ENCODE peak calls at places on chromosomes 5 and 9, in four cellular contexts. L, M, F and A are unnamed samples. For H3K4me1 and H3K27me3, the result is how much of the 10 kb centered on the place peaks cover.

GRCh38 chr9:88322906-88323566 is 65.2 kb upstream of the SPIN1 start:
- DNase-seq in L (peak), M (peak), F (no peak), A (peak)

GRCh38 chr5:89948977-89949376 is 460.6 kb downstream of the CETN3 start:
- DNase-seq in L (no peak), M (no peak), F (no peak), A (no peak)

GRCh38 chr9:93533863-93534262 is 42.5 kb upstream of the PHF2 start:
- DNase-seq in L (no peak), M (no peak), F (no peak), A (no peak)

GRCh38 chr9:126791406-126792230 is 13.2 kb upstream of the ZBTB43 start:
- DNase-seq in L (no peak), M (no peak), F (no peak), A (no peak)

GRCh38 chr5:167743685-167744084 is 547.8 kb upstream of the WWC1 start:
- DNase-seq in L (no peak), M (no peak), F (no peak), A (no peak)

GRCh38 chr5:86337667-86338460 is 279.9 kb upstream of the COX7C start:
- DNase-seq in L (no peak), M (no peak), F (no peak), A (no peak)

GRCh38 chr9:89374176-89374575 is 55.9 kb downstream of the SECISBP2 start:
- DNase-seq in L (no peak), M (no peak), F (no peak), A (no peak)

GRCh38 chr5:149423287-149424268 is 44.5 kb upstream of the IL17B start:
- DNase-seq in L (no peak), M (no peak), F (peak), A (no peak)

GRCh38 chr5:36099748-36100147 is 33.1 kb upstream of the UGT3A2 start:
- DNase-seq in L (no peak), M (no peak), F (no peak), A (no peak)

GRCh38 chr5:180135128-180135955 is 63.8 kb upstream of the RNF130 start:
- DNase-seq in L (no peak), M (peak), F (peak), A (no peak)

GRCh38 chr5:148388692-148389091 is 4.9 kb downstream of the FBXO38 start:
- DNase-seq in L (no peak), M (no peak), F (no peak), A (no peak)

GRCh38 chr5:111722016-111722591 is 34.9 kb downstream of the NREP start:
- DNase-seq in L (no peak), M (no peak), F (no peak), A (no peak)

GRCh38 chr5:147576646-147577535 is 67.0 kb upstream of the DPYSL3 start:
- DNase-seq in L (no peak), M (peak), F (peak), A (no peak)

GRCh38 chr9:87255437-87256155 is 242.1 kb upstream of the DAPK1 start:
- DNase-seq in L (no peak), M (no peak), F (no peak), A (no peak)

GRCh38 chr9:111833941-111834340 is 39.2 kb upstream of the SHOC1 start:
- DNase-seq in L (no peak), M (no peak), F (no peak), A (no peak)

GRCh38 chr9:127724012-127724411 is 8.1 kb downstream of the TTC16 start:
- DNase-seq in L (no peak), M (no peak), F (no peak), A (no peak)

GRCh38 chr5:151628112-151628823 is 37.1 kb upstream of the FAT2 start:
- DNase-seq in L (no peak), M (no peak), F (no peak), A (no peak)

GRCh38 chr9:75739884-75740611 is 150.4 kb upstream of the PCSK5 start:
- DNase-seq in L (no peak), M (no peak), F (no peak), A (no peak)

GRCh38 chr9:114339130-114339908 is 9.7 kb downstream of the ORM2 start:
- DNase-seq in L (peak), M (peak), F (peak), A (peak)

GRCh38 chr9:89821081-89821480 is 216.3 kb downstream of the GADD45G start:
- DNase-seq in L (no peak), M (no peak), F (no peak), A (no peak)

GRCh38 chr9:38141751-38142150 is 72.7 kb upstream of the SHB start:
- DNase-seq in L (no peak), M (no peak), F (no peak), A (no peak)

GRCh38 chr9:112325127-112325526 is 8.3 kb downstream of the PTBP3 start:
- DNase-seq in L (no peak), M (no peak), F (no peak), A (no peak)

GRCh38 chr5:92553326-92553725 is 1027.7 kb downstream of the NR2F1-AS1 start:
- DNase-seq in L (no peak), M (no peak), F (no peak), A (no peak)

GRCh38 chr9:34518110-34518616 is 4.6 kb downstream of the ENHO start:
- DNase-seq in L (no peak), M (no peak), F (no peak), A (no peak)

GRCh38 chr5:177356756-177357458 is 817 bp upstream of the RGS14 start:
- DNase-seq in L (no peak), M (no peak), F (no peak), A (no peak)
- H3K4me1 ChIP-seq in L (under half), M (half or more), F (under half), A (half or more)

GRCh38 chr5:3607541-3608147 is 12.0 kb downstream of the IRX1 start:
- DNase-seq in L (no peak), M (no peak), F (no peak), A (no peak)

GRCh38 chr5:3604501-3604900 is 8.9 kb downstream of the IRX1 start:
- DNase-seq in L (no peak), M (no peak), F (no peak), A (no peak)

GRCh38 chr5:3605298-3606010 is 9.8 kb downstream of the IRX1 start:
- DNase-seq in L (no peak), M (no peak), F (no peak), A (no peak)

GRCh38 chr5:3609120-3609681 is 13.6 kb downstream of the IRX1 start:
- DNase-seq in L (no peak), M (no peak), F (no peak), A (no peak)

GRCh38 chr5:3606121-3606831 is 10.6 kb downstream of the IRX1 start:
- DNase-seq in L (no peak), M (no peak), F (no peak), A (no peak)
- H3K27me3 ChIP-seq in L (under half), M (under half), F (under half), A (under half)

GRCh38 chr5:140549237-140550144 is 2.0 kb downstream of the EIF4EBP3 start:
- DNase-seq in L (peak), M (no peak), F (peak), A (no peak)
- H3K4me1 ChIP-seq in L (under half), M (under half), F (under half), A (under half)

GRCh38 chr5:77621440-77621839 is 17.1 kb downstream of the OTP start:
- DNase-seq in L (no peak), M (no peak), F (no peak), A (no peak)

GRCh38 chr5:77620404-77620803 is 18.1 kb downstream of the OTP start:
- DNase-seq in L (no peak), M (no peak), F (no peak), A (no peak)

DNA sequence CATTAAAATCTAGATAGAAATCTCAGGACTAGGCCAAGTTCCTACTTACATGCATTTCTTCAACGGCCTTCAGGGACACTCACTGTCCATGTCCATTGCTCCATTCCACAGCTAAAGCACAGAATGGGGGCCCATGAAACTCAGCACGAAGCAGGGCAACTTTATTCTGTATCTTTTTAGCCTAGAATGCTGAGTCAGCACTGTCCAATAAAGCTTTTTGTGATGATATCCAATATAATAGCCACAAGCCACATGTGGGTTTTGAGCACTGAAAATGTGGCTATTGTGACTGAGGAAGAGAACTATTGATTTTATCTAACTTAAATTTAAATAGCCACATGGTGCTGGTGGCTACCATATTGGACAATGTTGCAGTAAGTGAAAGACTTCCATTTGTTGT is 21.6 kb downstream of the OTP start:
- DNase-seq in L (no peak), M (no peak), F (no peak), A (no peak)
- H3K27me3 ChIP-seq in L (under half), M (under half), F (under half), A (under half)

GRCh38 chr5:7876867-7877266 is 7.9 kb downstream of the MTRR start:
- DNase-seq in L (no peak), M (no peak), F (no peak), A (no peak)

GRCh38 chr5:7874639-7875038 is 5.7 kb downstream of the MTRR start:
- DNase-seq in L (no peak), M (no peak), F (no peak), A (no peak)

GRCh38 chr5:7873216-7873615 is 4.3 kb downstream of the MTRR start:
- DNase-seq in L (no peak), M (no peak), F (no peak), A (peak)

GRCh38 chr5:7872517-7873149 is 3.7 kb downstream of the MTRR start:
- DNase-seq in L (no peak), M (no peak), F (no peak), A (no peak)

GRCh38 chr5:7875151-7875550 is 6.2 kb downstream of the MTRR start:
- DNase-seq in L (no peak), M (no peak), F (no peak), A (no peak)
- H3K4me1 ChIP-seq in L (under half), M (under half), F (under half), A (under half)

GRCh38 chr9:137173795-137174664 is 2.2 kb upstream of the TMEM210 start:
- DNase-seq in L (no peak), M (no peak), F (no peak), A (no peak)
- H3K27me3 ChIP-seq in L (under half), M (under half), F (under half), A (under half)

DNA sequence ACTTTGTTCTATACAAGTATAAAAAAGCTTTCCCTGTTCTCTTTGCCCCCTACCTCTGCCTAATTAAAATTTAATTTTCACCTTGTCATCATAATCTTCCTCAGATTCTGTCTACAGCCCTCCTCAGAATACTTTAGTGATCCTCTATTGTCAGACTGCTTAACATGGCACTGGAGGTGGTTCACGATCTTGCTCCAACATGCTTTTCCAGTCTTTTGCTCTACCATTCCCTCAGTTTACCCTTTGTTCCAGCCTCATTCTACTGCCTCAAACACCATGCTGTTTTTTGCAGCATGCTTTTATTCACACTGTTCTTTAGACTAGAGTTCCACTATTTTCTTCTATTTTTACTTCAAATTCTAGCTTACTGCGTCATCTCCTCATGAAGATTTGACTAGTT is 10.4 kb downstream of the ALDH1A1 start:
- DNase-seq in L (no peak), M (no peak), F (no peak), A (no peak)
- H3K4me1 ChIP-seq in L (under half), M (under half), F (under half), A (under half)

GRCh38 chr5:176831026-176831423 is 20.7 kb downstream of the UNC5A start:
- DNase-seq in L (no peak), M (no peak), F (no peak), A (no peak)
- H3K27me3 ChIP-seq in L (under half), M (under half), F (under half), A (under half)

GRCh38 chr9:3956081-3956701 is 343.7 kb downstream of the GLIS3 start:
- DNase-seq in L (no peak), M (no peak), F (no peak), A (no peak)

GRCh38 chr9:3962467-3962866 is 337.4 kb downstream of the GLIS3 start:
- DNase-seq in L (no peak), M (no peak), F (no peak), A (no peak)

GRCh38 chr9:3957296-3957695 is 342.6 kb downstream of the GLIS3 start:
- DNase-seq in L (no peak), M (no peak), F (no peak), A (no peak)

GRCh38 chr9:3963266-3964019 is 336.4 kb downstream of the GLIS3 start:
- DNase-seq in L (no peak), M (no peak), F (peak), A (no peak)

GRCh38 chr9:3960661-3961144 is 339.2 kb downstream of the GLIS3 start:
- DNase-seq in L (no peak), M (no peak), F (no peak), A (no peak)
- H3K4me1 ChIP-seq in L (under half), M (under half), F (under half), A (under half)